ENCODE peak calls at places on chromosome 14, in nine cellular contexts. O is breast epithelium, D is stomach, T is sigmoid colon, S is Panc1, B is HCT116, M is H1, C is prostate gland, G is suprapubic skin. X is an unnamed sample.

GRCh38 chr14:93619176-93619793 is 169.0 kb downstream of the PRIMA1 start:
- DNase-seq in G (no peak), C (no peak), B (peak; percentile 48), M (no peak), S (peak; percentile 8), T (no peak), O (no peak), D (peak; percentile 31), X (peak; percentile 28)

GRCh38 chr14:42078345-42078744 is 471.7 kb downstream of the LRFN5 start:
- DNase-seq in M (no peak), G (no peak), S (no peak), C (no peak), O (no peak), D (no peak), T (no peak), B (no peak), X (no peak)

GRCh38 chr14:52400846-52401245 is 86.7 kb downstream of the PTGER2 start:
- DNase-seq in C (no peak), G (no peak), S (no peak), M (no peak), O (no peak), B (no peak), D (no peak), T (no peak), X (no peak)

GRCh38 chr14:101620039-101620788 is 58.9 kb downstream of the DIO3 start:
- DNase-seq in T (no peak), C (no peak), G (no peak), D (no peak), S (no peak), O (no peak), M (no peak), B (no peak), X (no peak)

GRCh38 chr14:59474172-59474571 is 9.0 kb upstream of the GPR135 start:
- DNase-seq in T (no peak), B (no peak), G (no peak), O (no peak), M (no peak), C (no peak), S (no peak), D (no peak), X (no peak)

GRCh38 chr14:52061380-52061779 is 7.5 kb downstream of the NID2 start:
- DNase-seq in D (no peak), M (no peak), B (no peak), G (no peak), S (no peak), O (no peak), C (no peak), T (peak; percentile 74), X (no peak)

GRCh38 chr14:100283984-100284881 is 22.0 kb downstream of the SLC25A29 start:
- DNase-seq in T (no peak), O (peak; percentile 36), D (peak; percentile 22), M (no peak), B (no peak), C (no peak), G (no peak), S (no peak), X (no peak)

GRCh38 chr14:68598089-68598488 is 194.8 kb downstream of the ZFP36L1 start:
- DNase-seq in M (no peak), B (no peak), D (no peak), G (no peak), S (no peak), O (no peak), T (no peak), C (no peak), X (no peak)

GRCh38 chr14:28142400-28143015 is 624.1 kb upstream of the FOXG1 start:
- DNase-seq in G (no peak), S (no peak), T (no peak), C (no peak), M (no peak), B (no peak), D (no peak), O (no peak), X (no peak)

GRCh38 chr14:93648440-93649168 is 139.7 kb downstream of the PRIMA1 start:
- DNase-seq in S (no peak), D (no peak), M (no peak), C (no peak), G (no peak), O (no peak), B (peak; percentile 34), T (no peak), X (no peak)

GRCh38 chr14:24895622-24896021 is 154.3 kb downstream of the STXBP6 start:
- DNase-seq in O (no peak), S (no peak), B (no peak), M (no peak), G (no peak), C (no peak), D (no peak), T (no peak), X (no peak)

GRCh38 chr14:86243158-86243557 is 713.2 kb downstream of the FLRT2 start:
- DNase-seq in O (no peak), C (no peak), B (no peak), T (no peak), D (no peak), G (no peak), S (no peak), M (no peak), X (no peak)

GRCh38 chr14:75286313-75286712 is 7.7 kb downstream of the FOS start:
- DNase-seq in B (no peak), D (no peak), O (no peak), G (no peak), S (no peak), C (no peak), T (peak; percentile 65), M (no peak), X (peak; percentile 55)

GRCh38 chr14:50736932-50737419 is 68.9 kb upstream of the SAV1 start:
- DNase-seq in M (no peak), S (no peak), T (no peak), C (peak; percentile 6), D (no peak), G (no peak), B (no peak), O (no peak), X (no peak)

GRCh38 chr14:104950021-104950420 is 25.3 kb downstream of the PLD4 start:
- DNase-seq in T (no peak), S (no peak), D (no peak), M (no peak), B (no peak), C (no peak), G (no peak), O (no peak), X (no peak)

GRCh38 chr14:72256055-72256454 is 323.8 kb downstream of the RGS6 start:
- DNase-seq in T (no peak), S (no peak), G (no peak), D (no peak), O (no peak), M (no peak), B (peak; percentile 10), C (no peak), X (no peak)

GRCh38 chr14:61280526-61281185 is 482 bp downstream of the TMEM30B start:
- DNase-seq in S (no peak), B (no peak), C (peak; percentile 66), G (peak; percentile 84), M (no peak), O (peak; percentile 72), T (no peak), D (peak; percentile 74), X (peak; percentile 60)

GRCh38 chr14:61281186-61281676 is at the start of gene TMEM30B:
- DNase-seq in G (no peak), M (peak; percentile 70), S (no peak), D (peak; percentile 94), T (no peak), B (no peak), C (peak; percentile 92), O (peak; percentile 91), X (peak; percentile 92)

GRCh38 chr14:61282746-61283145 is 1.6 kb upstream of the TMEM30B start:
- DNase-seq in D (no peak), B (no peak), M (no peak), O (no peak), G (no peak), T (no peak), S (no peak), C (no peak), X (no peak)

GRCh38 chr14:61280092-61280525 is 1.0 kb downstream of the TMEM30B start:
- DNase-seq in O (peak; percentile 53), G (no peak), B (no peak), S (no peak), D (peak; percentile 45), T (no peak), C (peak; percentile 40), M (no peak), X (peak; percentile 26)

DNA sequence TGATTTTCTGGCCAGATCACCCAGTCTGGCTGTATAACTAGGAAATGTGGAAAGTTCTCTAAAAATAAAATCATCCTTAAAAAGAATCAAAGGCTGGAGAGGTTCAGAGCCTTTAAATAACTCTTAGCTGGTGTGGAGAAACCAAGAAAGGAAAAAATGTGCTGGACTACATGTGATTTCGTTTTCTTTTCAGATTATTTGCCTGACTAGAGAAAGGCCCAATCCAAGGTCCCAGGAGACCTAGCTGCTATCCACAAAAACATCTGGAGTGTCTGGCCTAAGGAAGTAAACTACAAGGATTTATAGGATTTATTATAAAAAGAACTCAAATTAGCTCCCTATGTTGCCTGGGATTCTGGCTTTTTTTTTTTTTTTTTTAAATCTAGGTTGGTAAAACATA is 773 bp upstream of the TMEM30B start:
- DNase-seq in S (no peak), B (no peak), T (no peak), D (no peak), G (no peak), O (no peak), M (no peak), C (no peak), X (no peak)
- H3K4me3 ChIP-seq in S (no peak overlapping the region), B (no peak overlapping the region), T (no peak overlapping the region), D (peak overlapping the region; percentile 50), G (peak overlapping the region; percentile 88), O (peak overlapping the region; percentile 85), M (no peak overlapping the region), C (peak overlapping the region; percentile 75), X (peak overlapping the region; percentile 59)

DNA sequence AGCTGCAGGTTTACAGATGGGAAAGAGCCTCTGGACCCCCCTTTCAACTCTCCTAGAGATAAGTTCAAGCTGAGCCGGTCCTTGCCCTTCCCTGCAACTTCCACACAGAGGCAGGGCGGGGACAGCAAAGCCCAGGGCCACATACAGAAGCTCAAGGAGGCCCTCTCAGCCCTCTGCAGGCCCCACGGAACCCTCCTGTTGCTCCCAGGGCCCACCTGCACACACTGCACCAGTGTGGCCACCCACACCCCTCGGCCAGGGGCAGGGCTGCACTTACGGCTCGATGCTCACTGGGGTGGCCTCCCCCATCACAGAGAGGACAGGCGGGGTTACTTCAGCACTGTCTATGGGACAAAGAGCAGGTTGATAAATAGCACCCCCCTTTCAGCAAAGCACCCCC is 13.0 kb upstream of the PNMA1 start:
- DNase-seq in G (no peak), S (no peak), O (no peak), T (no peak), C (no peak), M (no peak), D (no peak), B (no peak), X (no peak)
- H3K4me1 ChIP-seq in G (peaks cover 84% of the 10 kb centered on the region), S (peaks cover 69% of the 10 kb centered on the region), O (no peaks in the 10 kb centered on the region), T (no peaks in the 10 kb centered on the region), C (peaks cover 7% of the 10 kb centered on the region), M (no peaks in the 10 kb centered on the region), D (peaks cover 97% of the 10 kb centered on the region), B (peaks cover 21% of the 10 kb centered on the region), X (peaks cover 44% of the 10 kb centered on the region)

GRCh38 chr14:76701981-76702380 is 59.3 kb upstream of the VASH1 start:
- DNase-seq in D (no peak), C (no peak), S (no peak), G (peak; percentile 81), T (peak; percentile 63), B (no peak), O (no peak), M (no peak), X (no peak)
- TF ChIP-seq POLR2AphosphoS5 in D (no peak), C (peak; percentile 35), S (no peak), G (no peak), T (no peak), B (no peak), O (no peak), M (no peak), X (no peak)

GRCh38 chr14:32434180-32434579 is 105.1 kb downstream of the AKAP6 start:
- DNase-seq in D (no peak), M (no peak), O (no peak), S (no peak), G (no peak), B (no peak), C (no peak), T (no peak), X (no peak)
- H3K4me3 ChIP-seq in D (peak overlapping the region; percentile 27), M (no peak overlapping the region), O (no peak overlapping the region), S (no peak overlapping the region), G (no peak overlapping the region), B (no peak overlapping the region), C (no peak overlapping the region), T (no peak overlapping the region), X (no peak overlapping the region)